ENCODE peak calls at places on chromosomes 16 and 17, in seven cellular contexts. A is GM23248, D is PC-3, Y is H9, N is MM.1S, L is fibroblast of lung, M is PC-9. I is an unnamed sample.

GRCh38 chr17:43601280-43602050 is 55.3 kb upstream of the ETV4 start:
- DNase-seq in M (no peak), D (no peak), A (no peak), L (peak; percentile 33), N (no peak), Y (no peak), I (no peak)

GRCh38 chr17:50146927-50147640 is 3.4 kb downstream of the PPP1R9B start:
- DNase-seq in L (no peak), D (no peak), A (peak; percentile 61), Y (no peak), M (no peak), N (no peak), I (peak; percentile 55)

GRCh38 chr16:13835935-13836334 is 84.0 kb upstream of the ERCC4 start:
- DNase-seq in A (no peak), D (no peak), L (no peak), Y (no peak), M (no peak), N (no peak), I (no peak)

GRCh38 chr16:87435399-87436224 is 43.5 kb downstream of the MAP1LC3B start:
- DNase-seq in L (peak; percentile 97), M (no peak), Y (no peak), D (peak; percentile 43), N (no peak), A (peak; percentile 76), I (no peak)

GRCh38 chr16:81204794-81205680 is 33.5 kb upstream of the BCO1 start:
- DNase-seq in A (peak; percentile 71), L (peak; percentile 72), N (peak; percentile 8), M (no peak), D (peak; percentile 59), Y (no peak), I (peak; percentile 74)

GRCh38 chr16:63933841-63934240 is 1188.0 kb downstream of the CDH11 start:
- DNase-seq in Y (no peak), M (no peak), A (no peak), L (no peak), N (no peak), D (no peak), I (no peak)

GRCh38 chr17:48498168-48498840 is 32.5 kb downstream of the HOXB1 start:
- DNase-seq in M (peak; percentile 93), N (no peak), D (peak; percentile 93), L (no peak), Y (no peak), A (no peak), I (no peak)

GRCh38 chr17:74116087-74116717 is 87.3 kb upstream of the RPL38 start:
- DNase-seq in Y (no peak), L (no peak), N (no peak), A (peak; percentile 33), D (no peak), M (no peak), I (no peak)

GRCh38 chr16:4297480-4297879 is 18.4 kb upstream of the GLIS2 start:
- DNase-seq in N (no peak), D (no peak), A (no peak), L (no peak), M (no peak), Y (no peak), I (no peak)

GRCh38 chr17:75273968-75274708 is 3.1 kb upstream of the MIF4GD start:
- DNase-seq in D (peak; percentile 53), Y (no peak), M (no peak), N (no peak), A (peak; percentile 88), L (peak; percentile 88), I (peak; percentile 37)

GRCh38 chr17:64174686-64175456 is 44.9 kb upstream of the ERN1 start:
- DNase-seq in M (no peak), N (no peak), D (no peak), L (peak; percentile 79), Y (no peak), A (peak; percentile 55), I (no peak)

GRCh38 chr16:3032624-3033023 is 4.1 kb downstream of the BICDL2 start:
- DNase-seq in A (no peak), Y (no peak), D (no peak), M (no peak), L (no peak), N (no peak), I (no peak)

GRCh38 chr17:38591759-38592241 is 14.0 kb downstream of the SRCIN1 start:
- DNase-seq in A (peak; percentile 66), M (peak; percentile 91), D (peak; percentile 85), N (peak; percentile 14), Y (no peak), L (no peak), I (no peak)

GRCh38 chr16:66935319-66936011 is at the start of gene CES2:
- DNase-seq in M (peak; percentile 43), L (peak; percentile 39), N (no peak), Y (no peak), A (peak; percentile 86), D (peak; percentile 62), I (no peak)

GRCh38 chr17:80501739-80502577 is 25.6 kb upstream of the NPTX1 start:
- DNase-seq in A (peak; percentile 51), L (no peak), Y (no peak), N (no peak), D (no peak), M (no peak), I (no peak)

GRCh38 chr17:67289174-67289876 is 44.3 kb upstream of the HELZ start:
- DNase-seq in N (no peak), A (peak; percentile 76), M (no peak), L (peak; percentile 88), D (no peak), Y (peak; percentile 41), I (no peak)

GRCh38 chr17:40936976-40937375 is 470 bp downstream of the KRT23 start:
- DNase-seq in D (no peak), Y (peak; percentile 47), A (no peak), M (no peak), L (no peak), N (no peak), I (no peak)

GRCh38 chr16:73048292-73049050 is 543 bp upstream of the ZFHX3 start:
- DNase-seq in D (peak; percentile 55), Y (no peak), N (no peak), L (peak; percentile 40), A (peak; percentile 64), M (peak; percentile 54), I (no peak)

GRCh38 chr17:10278218-10278617 is 79.8 kb upstream of the GAS7 start:
- DNase-seq in M (no peak), L (no peak), N (no peak), Y (no peak), D (no peak), A (no peak), I (peak; percentile 45)

GRCh38 chr16:86523166-86523740 is 12.9 kb downstream of the FOXF1 start:
- DNase-seq in L (no peak), D (no peak), Y (no peak), N (no peak), A (no peak), M (no peak), I (no peak)

GRCh38 chr16:51723016-51723724 is 572.1 kb upstream of the SALL1 start:
- DNase-seq in A (no peak), N (no peak), L (no peak), Y (no peak), D (no peak), M (no peak), I (no peak)

GRCh38 chr17:36675250-36675649 is 73.9 kb downstream of the MRM1 start:
- DNase-seq in A (no peak), M (no peak), L (no peak), N (peak; percentile 23), Y (no peak), D (no peak), I (no peak)

GRCh38 chr17:82112181-82112865 is 14.3 kb upstream of the FASN start:
- DNase-seq in N (no peak), Y (no peak), A (no peak), M (no peak), L (no peak), D (no peak), I (no peak)
- H3K4me1 ChIP-seq in N (no peaks in the 10 kb centered on the region), Y (no peaks in the 10 kb centered on the region), A (no peaks in the 10 kb centered on the region), M (peaks cover 16% of the 10 kb centered on the region), L (peaks cover 2% of the 10 kb centered on the region), D (peaks cover 10% of the 10 kb centered on the region), I (peaks cover 2% of the 10 kb centered on the region)

GRCh38 chr17:27082023-27082774 is 211.7 kb upstream of the WSB1 start:
- DNase-seq in Y (no peak), A (no peak), M (no peak), N (no peak), L (no peak), D (no peak), I (no peak)
- H3K9me3 ChIP-seq in Y (peaks cover 73% of the 10 kb centered on the region), A (no peaks in the 10 kb centered on the region), M (no peaks in the 10 kb centered on the region), N (no peaks in the 10 kb centered on the region), L (no peaks in the 10 kb centered on the region), D (no peaks in the 10 kb centered on the region), I (no peaks in the 10 kb centered on the region)

DNA sequence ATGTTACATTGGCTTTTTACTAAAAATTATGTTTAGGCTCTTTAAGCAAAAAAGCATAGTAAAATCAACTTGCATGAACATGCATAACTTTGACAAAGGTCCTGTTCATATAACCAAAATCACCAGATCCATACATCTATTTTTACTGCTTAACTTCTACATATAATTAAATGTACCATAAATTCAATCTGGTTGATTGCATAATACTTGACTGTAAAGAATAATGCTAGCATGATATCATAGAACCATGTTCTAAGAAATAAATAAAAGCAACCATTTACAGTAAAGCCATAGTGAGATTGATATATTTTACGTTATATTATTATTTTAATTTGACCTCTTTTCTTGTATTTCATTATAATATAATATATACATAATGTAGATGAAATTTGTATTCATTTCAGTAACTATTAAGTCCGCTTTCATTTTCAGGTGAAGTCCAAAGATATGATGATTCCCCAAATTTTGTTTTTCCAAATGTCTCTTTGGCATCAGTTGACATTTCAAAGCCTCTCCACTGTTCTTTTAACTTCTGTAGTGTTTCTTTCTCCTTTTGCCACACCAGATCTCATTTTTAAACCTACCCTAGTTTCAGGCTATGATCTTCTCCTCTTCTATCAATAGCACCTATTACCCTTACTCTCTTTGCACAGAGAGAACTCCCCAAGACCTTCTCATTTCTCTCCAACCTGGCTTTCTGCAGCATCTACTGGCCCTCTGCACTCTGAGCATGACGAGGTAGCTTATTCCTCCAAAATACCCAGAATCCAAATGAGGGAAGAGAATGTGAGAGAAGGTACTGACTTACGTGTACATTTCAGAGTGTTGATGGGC is 1.8 kb downstream of the APOH start:
- DNase-seq in A (no peak), L (no peak), Y (no peak), N (no peak), D (no peak), M (no peak), I (no peak)
- H2AFZ ChIP-seq in A (no peak overlapping the region), L (no peak overlapping the region), Y (no peak overlapping the region), N (no peak overlapping the region), D (no peak overlapping the region), M (no peak overlapping the region), I (no peak overlapping the region)

GRCh38 chr17:5644065-5644464 is 59.8 kb upstream of the NLRP1 start:
- DNase-seq in N (no peak), M (no peak), D (no peak), Y (no peak), A (no peak), L (no peak), I (no peak)
- H3K4me1 ChIP-seq in N (peaks cover 2% of the 10 kb centered on the region), M (no peaks in the 10 kb centered on the region), D (peaks cover 1% of the 10 kb centered on the region), Y (no peaks in the 10 kb centered on the region), A (no peaks in the 10 kb centered on the region), L (no peaks in the 10 kb centered on the region), I (no peaks in the 10 kb centered on the region)